ENCODE peak calls at places on chromosomes 5 and 9, in ten cellular contexts. P is fibroblast of mammary gland, F is astrocyte of the spinal cord, I is AG04449, A is spleen, V is Peyer's patch, O is AG09309, K is cardiac fibroblast, R is fibroblast of the aortic adventitia, M is body of pancreas. D is an unnamed sample.

GRCh38 chr5:167945542-167946384 is 345.7 kb upstream of the WWC1 start:
- DNase-seq in P (peak; percentile 92), F (peak; percentile 96), I (peak; percentile 96), A (no peak), V (no peak), O (no peak), K (peak; percentile 89), R (peak; percentile 83), M (no peak), D (peak; percentile 64)

GRCh38 chr5:31397926-31398557 is 133.9 kb downstream of the DROSHA start:
- DNase-seq in P (no peak), F (no peak), I (no peak), A (no peak), V (no peak), O (no peak), K (peak; percentile 48), R (peak; percentile 87), M (no peak), D (no peak)

GRCh38 chr5:114790403-114790792 is 379.3 kb downstream of the TRIM36 start:
- DNase-seq in P (no peak), F (no peak), I (no peak), A (no peak), V (no peak), O (no peak), K (no peak), R (no peak), M (no peak), D (no peak)

GRCh38 chr5:136021016-136021405 is 7.8 kb upstream of the TGFBI start:
- DNase-seq in P (peak; percentile 80), F (no peak), I (no peak), A (no peak), V (no peak), O (no peak), K (no peak), R (peak; percentile 53), M (no peak), D (peak; percentile 49)

GRCh38 chr5:10563940-10564837 is at the start of gene ANKRD33B:
- DNase-seq in P (peak; percentile 52), F (peak; percentile 66), I (no peak), A (peak; percentile 94), V (peak; percentile 65), O (no peak), K (peak; percentile 72), R (peak; percentile 62), M (peak; percentile 51), D (peak; percentile 86)

GRCh38 chr9:132973713-132974112 is 4.8 kb upstream of the GFI1B start:
- DNase-seq in P (peak; percentile 36), F (no peak), I (no peak), A (no peak), V (no peak), O (no peak), K (peak; percentile 20), R (peak; percentile 16), M (no peak), D (peak; percentile 34)

GRCh38 chr5:16937023-16937379 is 913 bp upstream of the MYO10 start:
- DNase-seq in P (no peak), F (no peak), I (no peak), A (peak; percentile 41), V (peak; percentile 70), O (no peak), K (no peak), R (no peak), M (peak; percentile 82), D (no peak)

GRCh38 chr5:174425964-174426290 is 298.5 kb upstream of the MSX2 start:
- DNase-seq in P (no peak), F (no peak), I (no peak), A (no peak), V (no peak), O (no peak), K (no peak), R (no peak), M (no peak), D (no peak)

GRCh38 chr5:106292654-106293053 is 1378.1 kb downstream of the EFNA5 start:
- DNase-seq in P (peak; percentile 47), F (peak; percentile 48), I (no peak), A (no peak), V (no peak), O (no peak), K (no peak), R (peak; percentile 8), M (no peak), D (peak; percentile 44)

GRCh38 chr9:107631788-107632187 is 142.2 kb upstream of the KLF4 start:
- DNase-seq in P (peak; percentile 30), F (no peak), I (no peak), A (no peak), V (no peak), O (no peak), K (peak; percentile 37), R (peak; percentile 66), M (no peak), D (no peak)

GRCh38 chr5:109585012-109585599 is 104.6 kb upstream of the MAN2A1 start:
- DNase-seq in P (peak; percentile 46), F (no peak), I (peak; percentile 12), A (no peak), V (no peak), O (no peak), K (peak; percentile 63), R (peak; percentile 45), M (no peak), D (no peak)

GRCh38 chr5:143576721-143577484 is 173.4 kb upstream of the NR3C1 start:
- DNase-seq in P (peak; percentile 63), F (peak; percentile 71), I (peak; percentile 88), A (no peak), V (no peak), O (no peak), K (peak; percentile 87), R (peak; percentile 89), M (no peak), D (peak; percentile 14)

GRCh38 chr5:156559955-156560354 is 233.0 kb downstream of the SGCD start:
- DNase-seq in P (no peak), F (no peak), I (no peak), A (no peak), V (no peak), O (no peak), K (no peak), R (no peak), M (no peak), D (no peak)

GRCh38 chr5:95035891-95036675 is 248.8 kb downstream of the MCTP1 start:
- DNase-seq in P (peak; percentile 16), F (peak; percentile 8), I (no peak), A (no peak), V (no peak), O (no peak), K (no peak), R (no peak), M (no peak), D (no peak)

GRCh38 chr5:150642567-150642927 is 2.1 kb downstream of the SYNPO start:
- DNase-seq in P (peak; percentile 89), F (peak; percentile 86), I (no peak), A (peak; percentile 46), V (no peak), O (peak; percentile 60), K (peak; percentile 96), R (peak; percentile 92), M (peak; percentile 80), D (peak; percentile 89)

GRCh38 chr5:167813381-167813780 is 478.1 kb upstream of the WWC1 start:
- DNase-seq in P (no peak), F (no peak), I (no peak), A (no peak), V (no peak), O (no peak), K (no peak), R (no peak), M (no peak), D (no peak)

GRCh38 chr9:130186051-130186450 is 13.8 kb downstream of the NCS1 start:
- DNase-seq in P (no peak), F (no peak), I (no peak), A (no peak), V (no peak), O (no peak), K (no peak), R (no peak), M (no peak), D (no peak)

GRCh38 chr9:88957526-88957925 is 33.7 kb upstream of the S1PR3 start:
- DNase-seq in P (no peak), F (no peak), I (no peak), A (no peak), V (no peak), O (no peak), K (no peak), R (no peak), M (no peak), D (no peak)

DNA sequence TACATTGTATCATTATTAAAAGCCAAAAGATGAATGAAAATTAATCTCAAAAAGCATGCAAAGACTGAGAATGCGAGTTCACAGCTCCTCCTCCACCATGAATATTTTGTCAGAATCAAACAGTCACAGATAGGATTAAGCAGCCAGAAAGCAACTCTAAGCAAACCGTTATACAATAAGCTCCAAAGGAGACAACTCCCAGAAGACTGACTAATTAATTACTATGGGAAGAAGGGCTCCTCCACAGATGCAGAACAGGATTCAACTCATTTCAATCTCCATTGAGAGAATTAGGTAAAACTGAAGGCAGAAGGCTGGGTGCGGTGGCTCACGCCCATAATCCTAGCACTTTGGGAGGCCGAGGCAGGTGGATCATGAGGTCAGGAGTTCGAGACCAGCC is 68.2 kb downstream of the SERINC5 start:
- DNase-seq in P (no peak), F (no peak), I (no peak), A (no peak), V (no peak), O (no peak), K (no peak), R (no peak), M (no peak), D (no peak)
- H3K4me3 ChIP-seq in P (no peak overlapping the region), F (no peak overlapping the region), I (no peak overlapping the region), A (no peak overlapping the region), V (no peak overlapping the region), O (no peak overlapping the region), K (no peak overlapping the region), R (no peak overlapping the region), M (no peak overlapping the region), D (no peak overlapping the region)

GRCh38 chr5:62579761-62580160 is 1.1 kb downstream of the LRRC70 start:
- DNase-seq in P (no peak), F (no peak), I (no peak), A (no peak), V (no peak), O (no peak), K (no peak), R (no peak), M (no peak), D (no peak)
- H3K4me3 ChIP-seq in P (no peak overlapping the region), F (no peak overlapping the region), I (no peak overlapping the region), A (peak overlapping the region; percentile 21), V (no peak overlapping the region), O (no peak overlapping the region), K (no peak overlapping the region), R (no peak overlapping the region), M (no peak overlapping the region), D (no peak overlapping the region)

GRCh38 chr9:71121275-71122168 is at the start of gene TRPM3:
- DNase-seq in P (no peak), F (no peak), I (no peak), A (no peak), V (no peak), O (no peak), K (no peak), R (no peak), M (no peak), D (no peak)
- H3K4me3 ChIP-seq in P (no peak within 1 kb of the TSS), F (no peak within 1 kb of the TSS), I (no peak within 1 kb of the TSS), A (no peak within 1 kb of the TSS), V (no peak within 1 kb of the TSS), O (no peak within 1 kb of the TSS), K (no peak within 1 kb of the TSS), R (no peak within 1 kb of the TSS), M (no peak within 1 kb of the TSS), D (no peak within 1 kb of the TSS)

DNA sequence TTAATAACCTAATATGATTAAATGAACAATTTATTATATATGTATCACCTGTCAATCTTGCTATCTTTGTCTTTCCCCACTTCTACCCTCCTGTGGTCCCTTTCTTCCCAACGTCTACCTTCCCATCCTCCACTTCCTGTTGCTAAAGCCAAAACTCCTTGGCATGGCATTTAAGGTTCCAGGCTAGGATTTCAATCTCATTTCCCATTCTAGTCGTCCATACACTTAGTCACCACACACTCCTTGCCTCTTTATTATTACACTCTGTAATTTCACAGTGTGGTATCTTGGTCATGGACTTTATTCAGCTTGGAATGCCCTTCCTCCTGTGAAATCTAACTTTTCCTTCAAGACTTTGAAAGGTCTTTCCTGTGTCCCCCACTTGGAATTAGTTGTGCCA is 115.3 kb downstream of the SEMA6A start:
- DNase-seq in P (no peak), F (no peak), I (no peak), A (no peak), V (no peak), O (no peak), K (peak; percentile 5), R (no peak), M (no peak), D (no peak)
- H3K4me3 ChIP-seq in P (no peak overlapping the region), F (no peak overlapping the region), I (no peak overlapping the region), A (no peak overlapping the region), V (no peak overlapping the region), O (no peak overlapping the region), K (no peak overlapping the region), R (no peak overlapping the region), M (no peak overlapping the region), D (no peak overlapping the region)